ENCODE peak calls at places on chromosomes 5 and 9, in eight cellular contexts. T, C, B, O, S, W, F and Z are unnamed samples.

GRCh38 chr9:136488247-136489214 is 5.7 kb upstream of the SEC16A start:
- DNase-seq in T (no peak), O (peak; percentile 75), C (peak; percentile 81), F (peak; percentile 62), B (peak; percentile 64), W (peak; percentile 84), S (peak; percentile 77), Z (peak; percentile 83)

GRCh38 chr9:136769710-136770191 is 5.4 kb upstream of the LCN15 start:
- DNase-seq in S (peak; percentile 39), T (no peak), F (peak; percentile 55), W (no peak), C (peak; percentile 73), O (peak; percentile 71), B (peak; percentile 78), Z (peak; percentile 71)

GRCh38 chr5:79236970-79237734 is 1.2 kb downstream of the JMY start:
- DNase-seq in O (peak; percentile 76), W (peak; percentile 56), C (peak; percentile 59), S (peak; percentile 11), B (peak; percentile 53), T (no peak), F (peak; percentile 46), Z (peak; percentile 61)

GRCh38 chr5:76104027-76104426 is 20.8 kb downstream of the SV2C start:
- DNase-seq in S (no peak), O (peak; percentile 57), F (peak; percentile 48), B (peak; percentile 17), C (peak; percentile 34), W (peak; percentile 33), T (no peak), Z (peak; percentile 53)

GRCh38 chr5:149227168-149227826 is 44.4 kb upstream of the AFAP1L1 start:
- DNase-seq in B (peak; percentile 24), S (no peak), C (no peak), W (no peak), O (no peak), T (no peak), F (no peak), Z (no peak)

GRCh38 chr5:109645591-109646236 is 44.0 kb upstream of the MAN2A1 start:
- DNase-seq in S (no peak), O (peak; percentile 49), T (no peak), W (no peak), B (no peak), F (no peak), C (no peak), Z (no peak)

GRCh38 chr9:21070171-21070571 is 7.6 kb downstream of the IFNB1 start:
- DNase-seq in C (no peak), B (peak; percentile 76), T (no peak), O (peak; percentile 32), S (no peak), F (peak; percentile 72), W (peak; percentile 29), Z (no peak)

GRCh38 chr5:173479711-173480110 is 136.7 kb downstream of the BOD1 start:
- DNase-seq in T (no peak), S (no peak), C (no peak), O (no peak), W (no peak), F (no peak), B (no peak), Z (no peak)

GRCh38 chr9:2809692-2810423 is 34.0 kb downstream of the PUM3 start:
- DNase-seq in W (no peak), T (no peak), S (no peak), C (no peak), F (no peak), O (peak; percentile 64), B (peak; percentile 65), Z (no peak)

GRCh38 chr9:95462419-95463121 is 54.2 kb downstream of the PTCH1 start:
- DNase-seq in F (peak; percentile 99), O (peak; percentile 91), S (peak; percentile 59), W (peak; percentile 68), B (peak; percentile 83), T (peak; percentile 67), C (peak; percentile 79), Z (peak; percentile 88)

GRCh38 chr5:73115399-73116051 is 4.8 kb upstream of the TMEM171 start:
- DNase-seq in F (no peak), B (peak; percentile 80), C (no peak), S (no peak), T (no peak), O (peak; percentile 33), W (no peak), Z (no peak)

GRCh38 chr5:180370861-180371641 is 17.9 kb upstream of the GFPT2 start:
- DNase-seq in O (no peak), W (peak; percentile 67), C (no peak), T (no peak), F (no peak), B (no peak), S (no peak), Z (no peak)

GRCh38 chr5:51389582-51390463 is 6.6 kb downstream of the ISL1 start:
- DNase-seq in W (no peak), O (peak; percentile 68), S (no peak), F (no peak), B (no peak), T (no peak), C (no peak), Z (no peak)

GRCh38 chr5:36442796-36443195 is 141.1 kb upstream of the RANBP3L start:
- DNase-seq in F (no peak), B (no peak), O (no peak), T (no peak), S (no peak), C (no peak), W (no peak), Z (no peak)

GRCh38 chr5:96144289-96144688 is 182.6 kb upstream of the ELL2 start:
- DNase-seq in O (peak; percentile 72), W (no peak), C (no peak), S (no peak), B (no peak), T (no peak), F (no peak), Z (no peak)

GRCh38 chr9:36140086-36141084 is 3.9 kb downstream of the GLIPR2 start:
- DNase-seq in S (no peak), T (no peak), B (no peak), C (no peak), O (no peak), F (peak; percentile 69), W (no peak), Z (peak; percentile 66)

GRCh38 chr5:93277001-93277400 is 304.0 kb downstream of the NR2F1-AS1 start:
- DNase-seq in B (no peak), O (no peak), S (no peak), W (no peak), C (no peak), F (no peak), T (no peak), Z (no peak)

GRCh38 chr5:135492319-135492626 is 40.1 kb upstream of the TIFAB start:
- DNase-seq in S (no peak), W (no peak), T (no peak), F (no peak), B (no peak), O (no peak), C (no peak), Z (no peak)

GRCh38 chr5:97400537-97400936 is 217.5 kb upstream of the RIOK2 start:
- DNase-seq in O (peak; percentile 32), F (no peak), C (no peak), W (no peak), S (no peak), T (no peak), B (no peak), Z (no peak)

GRCh38 chr9:96241391-96241809 is 60.6 kb downstream of the HSD17B3 start:
- DNase-seq in F (peak; percentile 62), B (no peak), S (peak; percentile 16), T (no peak), O (no peak), W (no peak), C (peak; percentile 78), Z (peak; percentile 84)

GRCh38 chr5:81425569-81425968 is 31.6 kb upstream of the ACOT12 start:
- DNase-seq in T (no peak), W (no peak), B (peak; percentile 39), O (peak; percentile 20), C (no peak), S (no peak), F (peak; percentile 67), Z (no peak)

GRCh38 chr9:97740848-97741821 is 44.0 kb upstream of the XPA start:
- DNase-seq in S (peak; percentile 19), O (peak; percentile 87), C (peak; percentile 64), W (peak; percentile 81), F (peak; percentile 57), B (peak; percentile 56), T (peak; percentile 14), Z (peak; percentile 54)

GRCh38 chr9:35954942-35955546 is 2.9 kb downstream of the OR2S2 start:
- DNase-seq in T (no peak), W (no peak), S (peak; percentile 29), F (peak; percentile 70), O (peak; percentile 51), C (peak; percentile 36), B (peak; percentile 60), Z (peak; percentile 59)

GRCh38 chr9:36165766-36166149 is 3.4 kb upstream of the CCIN start:
- DNase-seq in F (no peak), C (no peak), S (no peak), T (no peak), O (no peak), B (peak; percentile 50), W (no peak), Z (no peak)

GRCh38 chr5:131796793-131797693 is at the start of gene FNIP1:
- DNase-seq in W (peak; percentile 100), F (peak; percentile 98), B (peak; percentile 99), T (peak; percentile 100), O (peak; percentile 98), S (peak; percentile 98), C (peak; percentile 99), Z (peak; percentile 99)

GRCh38 chr9:101311759-101312420 is 72.9 kb downstream of the BAAT start:
- DNase-seq in O (peak; percentile 18), T (no peak), S (no peak), B (peak; percentile 27), W (no peak), C (no peak), F (peak; percentile 68), Z (no peak)

GRCh38 chr9:130438368-130438981 is 6.3 kb upstream of the ASS1 start:
- DNase-seq in F (no peak), B (no peak), W (no peak), T (no peak), C (no peak), S (no peak), O (no peak), Z (no peak)

GRCh38 chr9:15421532-15421931 is 1.1 kb upstream of the SNAPC3 start:
- DNase-seq in W (no peak), B (no peak), O (no peak), T (no peak), S (no peak), C (no peak), F (no peak), Z (no peak)

GRCh38 chr9:109329274-109330258 is 8.7 kb upstream of the EPB41L4B start:
- DNase-seq in T (peak; percentile 38), S (no peak), F (no peak), O (peak; percentile 23), B (peak; percentile 76), C (no peak), W (peak; percentile 70), Z (no peak)